ENCODE peak calls at places on chromosome 7, in four cellular contexts. Y, B, K and W are unnamed samples.

GRCh38 chr7:92717982-92718716 is 118.2 kb downstream of the CDK6 start:
- DNase-seq in K (no peak), Y (peak), B (no peak), W (no peak)

GRCh38 chr7:71385362-71385761 is 253.4 kb downstream of the GALNT17 start:
- DNase-seq in B (no peak), Y (no peak), K (no peak), W (no peak)

GRCh38 chr7:149733131-149733531 is 40.3 kb downstream of the ZNF467 start:
- DNase-seq in Y (peak), B (no peak), K (no peak), W (no peak)

GRCh38 chr7:105723582-105723981 is 142.3 kb upstream of the EFCAB10 start:
- DNase-seq in B (no peak), Y (no peak), K (no peak), W (no peak)

GRCh38 chr7:134886353-134887057 is 99.8 kb upstream of the AGBL3 start:
- DNase-seq in Y (no peak), K (no peak), B (peak), W (no peak)

GRCh38 chr7:50832744-50833143 is 50.0 kb upstream of the GRB10 start:
- DNase-seq in B (no peak), Y (no peak), K (peak), W (peak)

GRCh38 chr7:157831143-157831900 is 494.5 kb downstream of the DNAJB6 start:
- DNase-seq in K (no peak), B (no peak), Y (no peak), W (no peak)

GRCh38 chr7:134480730-134481129 is 21.8 kb upstream of the AKR1B1 start:
- DNase-seq in Y (no peak), B (no peak), K (no peak), W (peak)

GRCh38 chr7:145462463-145462862 is 626.6 kb upstream of the TPK1 start:
- DNase-seq in B (no peak), K (no peak), Y (no peak), W (no peak)

GRCh38 chr7:70259497-70259896 is 661.2 kb downstream of the AUTS2 start:
- DNase-seq in K (no peak), B (peak), Y (no peak), W (no peak)

GRCh38 chr7:106844286-106844997 is 20.6 kb upstream of the PIK3CG start:
- DNase-seq in K (no peak), B (no peak), Y (no peak), W (no peak)

GRCh38 chr7:44408596-44408995 is 81.9 kb downstream of the NUDCD3 start:
- DNase-seq in B (no peak), K (no peak), Y (no peak), W (no peak)

GRCh38 chr7:2474224-2474623 is 2.0 kb downstream of the GRIFIN start:
- DNase-seq in K (no peak), Y (no peak), B (no peak), W (no peak)

GRCh38 chr7:94289071-94289470 is 105.6 kb upstream of the COL1A2 start:
- DNase-seq in B (peak), Y (peak), K (peak), W (peak)

GRCh38 chr7:48366096-48366495 is 194.8 kb downstream of the ABCA13 start:
- DNase-seq in B (no peak), K (no peak), Y (no peak), W (no peak)

GRCh38 chr7:20197837-20198236 is 19.3 kb downstream of the MACC1 start:
- DNase-seq in Y (no peak), K (no peak), B (no peak), W (no peak)

GRCh38 chr7:112997831-112998230 is 88.8 kb downstream of the GPR85 start:
- DNase-seq in K (no peak), Y (no peak), B (no peak), W (no peak)

GRCh38 chr7:75795831-75796285 is 17.7 kb downstream of the CCL24 start:
- DNase-seq in B (peak), Y (peak), K (no peak), W (no peak)

GRCh38 chr7:25663877-25664276 is 435.6 kb upstream of the NPVF start:
- DNase-seq in B (no peak), K (no peak), Y (no peak), W (no peak)

DNA sequence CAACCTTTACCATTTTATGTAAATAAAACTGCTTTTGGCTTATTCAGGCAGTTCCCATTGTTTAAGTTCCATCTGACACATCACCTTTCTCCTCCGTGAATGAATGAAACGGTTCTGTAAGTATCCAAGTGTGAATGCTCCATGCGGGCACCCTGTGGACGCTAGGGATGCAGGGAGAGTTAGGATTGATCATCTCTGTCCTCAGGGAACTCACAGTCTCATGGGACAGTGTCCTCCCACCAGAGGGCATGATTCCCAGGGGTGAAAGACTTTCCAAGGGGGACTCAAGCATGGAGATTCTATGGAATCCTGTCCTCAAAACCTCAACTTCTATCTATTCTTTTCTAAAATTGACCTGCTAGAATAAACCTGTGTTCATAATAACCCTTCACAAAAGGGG is 98.8 kb downstream of the HECW1 start:
- DNase-seq in B (no peak), Y (no peak), K (no peak), W (no peak)
- TF ChIP-seq CTCF in B (no peak), Y (no peak), K (no peak), W (peak)

GRCh38 chr7:99312316-99313203 is 13.1 kb upstream of the ARPC1A start:
- DNase-seq in B (peak), K (no peak), Y (peak), W (no peak)
- H3K4me3 ChIP-seq in B (no peak), K (no peak), Y (no peak), W (peak)

GRCh38 chr7:130701650-130702049 is 15.3 kb upstream of the TSGA13 start:
- DNase-seq in B (no peak), K (no peak), Y (no peak), W (no peak)
- TF ChIP-seq CTCF in B (no peak), K (no peak), Y (no peak), W (no peak)

DNA sequence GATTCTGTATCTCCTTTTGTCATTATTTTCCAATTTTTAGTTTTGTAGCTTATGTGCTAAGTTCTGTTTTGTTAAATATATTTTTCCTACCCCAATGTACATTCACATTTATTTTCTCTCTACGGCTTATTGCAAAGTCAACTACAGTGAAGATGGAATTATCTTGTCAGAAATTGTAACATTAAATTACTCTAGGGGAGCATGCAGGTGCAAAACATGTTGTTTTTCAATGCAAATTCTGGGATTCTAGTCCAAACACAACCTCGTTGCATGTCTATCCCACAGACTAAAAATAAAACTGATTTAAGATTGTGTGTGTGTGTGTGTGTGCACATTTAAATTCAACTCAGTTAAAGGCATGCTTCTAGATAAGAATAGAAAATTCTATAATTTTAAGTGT is 529.1 kb upstream of the POM121L12 start:
- DNase-seq in Y (no peak), B (no peak), K (no peak), W (no peak)
- H3K4me3 ChIP-seq in Y (no peak), B (no peak), K (no peak), W (no peak)